ENCODE peak calls at places on chromosomes 4 and X, in five cellular contexts. G is NCI-H345, N is osteocyte, O is ACHN, I is HCT116. K is an unnamed sample.

GRCh38 chrX:142686206-142686605 is 339.5 kb upstream of the SPANXN4 start:
- DNase-seq in G (no peak), N (no peak), O (no peak), I (no peak), K (no peak)

GRCh38 chr4:89572224-89572858 is 264.6 kb downstream of the SNCA start:
- DNase-seq in G (peak), N (no peak), O (no peak), I (no peak), K (no peak)

GRCh38 chr4:98932539-98932938 is 3.6 kb upstream of the EIF4E start:
- DNase-seq in G (no peak), N (no peak), O (no peak), I (no peak), K (no peak)

GRCh38 chr4:132593717-132594400 is 555.2 kb upstream of the PCDH10 start:
- DNase-seq in G (no peak), N (no peak), O (no peak), I (no peak), K (no peak)

GRCh38 chrX:38192007-38192625 is 28.6 kb downstream of the SRPX start:
- DNase-seq in G (peak), N (no peak), O (peak), I (no peak), K (no peak)

GRCh38 chr4:65071532-65071931 is 598.8 kb downstream of the EPHA5 start:
- DNase-seq in G (no peak), N (no peak), O (no peak), I (no peak), K (no peak)

GRCh38 chr4:1837069-1837468 is 18.9 kb downstream of the LETM1 start:
- DNase-seq in G (no peak), N (no peak), O (no peak), I (no peak), K (no peak)

GRCh38 chr4:932713-933070 is 432 bp downstream of the TMEM175 start:
- DNase-seq in G (peak), N (no peak), O (peak), I (no peak), K (no peak)

GRCh38 chr4:153276966-153277365 is 67.5 kb upstream of the MND1 start:
- DNase-seq in G (no peak), N (no peak), O (no peak), I (no peak), K (no peak)

GRCh38 chr4:134812611-134813010 is 611.0 kb upstream of the PABPC4L start:
- DNase-seq in G (no peak), N (no peak), O (no peak), I (no peak), K (no peak)

GRCh38 chrX:51568586-51568985 is 50.1 kb downstream of the CENPVL3 start:
- DNase-seq in G (no peak), N (no peak), O (no peak), I (no peak), K (no peak)

GRCh38 chr4:13538427-13538973 is 5.8 kb downstream of the NKX3-2 start:
- DNase-seq in G (no peak), N (no peak), O (no peak), I (no peak), K (no peak)

GRCh38 chr4:34035225-34035624 is 2209.1 kb downstream of the ARAP2 start:
- DNase-seq in G (no peak), N (no peak), O (no peak), I (no peak), K (no peak)

GRCh38 chr4:94551616-94552564 is 100.1 kb downstream of the PDLIM5 start:
- DNase-seq in G (no peak), N (no peak), O (no peak), I (no peak), K (no peak)